ENCODE peak calls at places on chromosomes 1 and 21, in five cellular contexts. V is posterior cingulate gyrus; K is left colon; N is stimulated activated CD4-positive, alpha-beta T cell treated with anti-CD3 and anti-CD28 coated beads, Interleukin-15, amount 100 ng/mL, for 24 hours; G is B cell. M is an unnamed sample.

GRCh38 chr1:91751281-91751680 is 134.7 kb downstream of the TGFBR3 start:
- DNase-seq in K (no peak), V (no peak), N (no peak), G (no peak), M (no peak)

GRCh38 chr1:2981981-2982614 is 39.2 kb upstream of the ACTRT2 start:
- DNase-seq in N (no peak), K (peak), G (no peak), V (no peak), M (no peak)

GRCh38 chr1:109229531-109230127 is 15.9 kb downstream of the SARS1 start:
- DNase-seq in V (no peak), K (no peak), N (no peak), G (no peak), M (no peak)

GRCh38 chr1:19038732-19039131 is 82.3 kb upstream of the IFFO2 start:
- DNase-seq in K (no peak), V (no peak), G (no peak), N (no peak), M (peak)

GRCh38 chr1:105260018-105260417 is 1510.3 kb downstream of the AMY1C start:
- DNase-seq in N (no peak), K (no peak), G (no peak), V (no peak), M (no peak)

GRCh38 chr1:223870617-223871574 is 25.1 kb upstream of the TP53BP2 start:
- DNase-seq in G (no peak), N (no peak), K (no peak), V (no peak), M (no peak)

GRCh38 chr1:156530006-156530405 is 29.4 kb upstream of the MEF2D start:
- DNase-seq in V (no peak), N (no peak), G (no peak), K (no peak), M (no peak)

GRCh38 chr1:112887599-112888303 is 68.2 kb downstream of the SLC16A1 start:
- DNase-seq in K (no peak), G (no peak), V (no peak), N (no peak), M (no peak)

GRCh38 chr1:232826318-232826717 is 21.1 kb downstream of the MAP10 start:
- DNase-seq in K (no peak), V (no peak), G (no peak), N (no peak), M (no peak)

GRCh38 chr1:220841293-220841692 is 38.0 kb upstream of the HLX start:
- DNase-seq in N (no peak), G (no peak), K (no peak), V (no peak), M (no peak)

GRCh38 chr1:78437393-78437792 is 53.4 kb upstream of the PTGFR start:
- DNase-seq in N (no peak), V (no peak), K (no peak), G (no peak), M (no peak)

GRCh38 chr21:37176716-37177115 is 90.4 kb downstream of the VPS26C start:
- DNase-seq in G (no peak), V (no peak), N (no peak), K (no peak), M (no peak)

GRCh38 chr1:53686371-53687267 is 52.3 kb downstream of the GLIS1 start:
- DNase-seq in K (no peak), V (no peak), N (no peak), G (no peak), M (no peak)

GRCh38 chr1:112982328-112982727 is 26.3 kb upstream of the SLC16A1 start:
- DNase-seq in N (no peak), G (no peak), K (no peak), V (no peak), M (no peak)

GRCh38 chr1:150992626-150993025 is 10.5 kb downstream of the ANXA9 start:
- DNase-seq in K (no peak), N (no peak), G (no peak), V (no peak), M (no peak)